ENCODE peak calls at places on chromosomes 7 and 10, in eight cellular contexts. One of them, this sample, is unnamed.

GRCh38 chr7:68176974-68177373 is 1180.3 kb downstream of the TYW1 start:
- DNase-seq in mucosa of descending colon: no peak
- DNase-seq in dorsolateral prefrontal cortex: no peak
- DNase-seq in GM06990: no peak
- DNase-seq in fibroblast of mammary gland: peak
- DNase-seq in bronchial epithelial cell: peak
- DNase-seq in HCT116: peak
- DNase-seq in tibial artery: peak
- DNase-seq in this sample: peak

GRCh38 chr10:521844-522243 is 167.6 kb downstream of the DIP2C start:
- DNase-seq in mucosa of descending colon: no peak
- DNase-seq in dorsolateral prefrontal cortex: no peak
- DNase-seq in GM06990: no peak
- DNase-seq in fibroblast of mammary gland: no peak
- DNase-seq in bronchial epithelial cell: no peak
- DNase-seq in HCT116: no peak
- DNase-seq in tibial artery: no peak
- DNase-seq in this sample: peak

GRCh38 chr7:133253522-133253882 is 624 bp downstream of the EXOC4 start:
- DNase-seq in mucosa of descending colon: no peak
- DNase-seq in dorsolateral prefrontal cortex: no peak
- DNase-seq in GM06990: peak
- DNase-seq in fibroblast of mammary gland: peak
- DNase-seq in bronchial epithelial cell: no peak
- DNase-seq in HCT116: no peak
- DNase-seq in tibial artery: no peak
- DNase-seq in this sample: no peak

GRCh38 chr7:22604246-22604645 is 104.3 kb upstream of the STEAP1B start:
- DNase-seq in mucosa of descending colon: no peak
- DNase-seq in dorsolateral prefrontal cortex: no peak
- DNase-seq in GM06990: no peak
- DNase-seq in fibroblast of mammary gland: peak
- DNase-seq in bronchial epithelial cell: no peak
- DNase-seq in HCT116: no peak
- DNase-seq in tibial artery: no peak
- DNase-seq in this sample: no peak

GRCh38 chr7:20748853-20749252 is 37.8 kb downstream of the SP8 start:
- DNase-seq in mucosa of descending colon: no peak
- DNase-seq in dorsolateral prefrontal cortex: no peak
- DNase-seq in GM06990: no peak
- DNase-seq in fibroblast of mammary gland: no peak
- DNase-seq in bronchial epithelial cell: no peak
- DNase-seq in HCT116: no peak
- DNase-seq in tibial artery: no peak
- DNase-seq in this sample: no peak

GRCh38 chr10:129790710-129791446 is 173.2 kb downstream of the EBF3 start:
- DNase-seq in mucosa of descending colon: no peak
- DNase-seq in dorsolateral prefrontal cortex: no peak
- DNase-seq in GM06990: no peak
- DNase-seq in fibroblast of mammary gland: no peak
- DNase-seq in bronchial epithelial cell: no peak
- DNase-seq in HCT116: no peak
- DNase-seq in tibial artery: peak
- DNase-seq in this sample: no peak

GRCh38 chr7:75575488-75576112 is 83.5 kb downstream of the SPDYE5 start:
- DNase-seq in mucosa of descending colon: no peak
- DNase-seq in dorsolateral prefrontal cortex: no peak
- DNase-seq in GM06990: no peak
- DNase-seq in fibroblast of mammary gland: peak
- DNase-seq in bronchial epithelial cell: no peak
- DNase-seq in HCT116: no peak
- DNase-seq in tibial artery: no peak
- DNase-seq in this sample: no peak

GRCh38 chr10:121732676-121733445 is 134.6 kb upstream of the FGFR2 start:
- DNase-seq in mucosa of descending colon: no peak
- DNase-seq in dorsolateral prefrontal cortex: no peak
- DNase-seq in GM06990: no peak
- DNase-seq in fibroblast of mammary gland: no peak
- DNase-seq in bronchial epithelial cell: no peak
- DNase-seq in HCT116: no peak
- DNase-seq in tibial artery: no peak
- DNase-seq in this sample: no peak

GRCh38 chr7:127886248-127886647 is 145.0 kb downstream of the LRRC4 start:
- DNase-seq in mucosa of descending colon: no peak
- DNase-seq in dorsolateral prefrontal cortex: no peak
- DNase-seq in GM06990: no peak
- DNase-seq in fibroblast of mammary gland: peak
- DNase-seq in bronchial epithelial cell: no peak
- DNase-seq in HCT116: no peak
- DNase-seq in tibial artery: no peak
- DNase-seq in this sample: no peak

GRCh38 chr10:44233561-44234470 is 151.1 kb downstream of the CXCL12 start:
- DNase-seq in mucosa of descending colon: peak
- DNase-seq in dorsolateral prefrontal cortex: no peak
- DNase-seq in GM06990: no peak
- DNase-seq in fibroblast of mammary gland: no peak
- DNase-seq in bronchial epithelial cell: no peak
- DNase-seq in HCT116: no peak
- DNase-seq in tibial artery: no peak
- DNase-seq in this sample: peak
- H3K4me3 ChIP-seq in mucosa of descending colon: no peak
- H3K4me3 ChIP-seq in dorsolateral prefrontal cortex: no peak
- H3K4me3 ChIP-seq in GM06990: no peak
- H3K4me3 ChIP-seq in fibroblast of mammary gland: no peak
- H3K4me3 ChIP-seq in bronchial epithelial cell: no peak
- H3K4me3 ChIP-seq in HCT116: no peak
- H3K4me3 ChIP-seq in tibial artery: no peak
- H3K4me3 ChIP-seq in this sample: no peak

GRCh38 chr10:71221586-71222202 is 9.3 kb downstream of the UNC5B start:
- DNase-seq in mucosa of descending colon: no peak
- DNase-seq in dorsolateral prefrontal cortex: no peak
- DNase-seq in GM06990: no peak
- DNase-seq in fibroblast of mammary gland: peak
- DNase-seq in bronchial epithelial cell: no peak
- DNase-seq in HCT116: no peak
- DNase-seq in tibial artery: no peak
- DNase-seq in this sample: no peak

GRCh38 chr10:71219918-71220688 is 7.7 kb downstream of the UNC5B start:
- DNase-seq in mucosa of descending colon: no peak
- DNase-seq in dorsolateral prefrontal cortex: no peak
- DNase-seq in GM06990: no peak
- DNase-seq in fibroblast of mammary gland: no peak
- DNase-seq in bronchial epithelial cell: no peak
- DNase-seq in HCT116: no peak
- DNase-seq in tibial artery: no peak
- DNase-seq in this sample: no peak

GRCh38 chr10:71223365-71224058 is 11.1 kb downstream of the UNC5B start:
- DNase-seq in mucosa of descending colon: no peak
- DNase-seq in dorsolateral prefrontal cortex: no peak
- DNase-seq in GM06990: no peak
- DNase-seq in fibroblast of mammary gland: no peak
- DNase-seq in bronchial epithelial cell: no peak
- DNase-seq in HCT116: no peak
- DNase-seq in tibial artery: peak
- DNase-seq in this sample: no peak

GRCh38 chr10:71220689-71221540 is 8.5 kb downstream of the UNC5B start:
- DNase-seq in mucosa of descending colon: no peak
- DNase-seq in dorsolateral prefrontal cortex: no peak
- DNase-seq in GM06990: no peak
- DNase-seq in fibroblast of mammary gland: peak
- DNase-seq in bronchial epithelial cell: no peak
- DNase-seq in HCT116: no peak
- DNase-seq in tibial artery: no peak
- DNase-seq in this sample: peak

DNA sequence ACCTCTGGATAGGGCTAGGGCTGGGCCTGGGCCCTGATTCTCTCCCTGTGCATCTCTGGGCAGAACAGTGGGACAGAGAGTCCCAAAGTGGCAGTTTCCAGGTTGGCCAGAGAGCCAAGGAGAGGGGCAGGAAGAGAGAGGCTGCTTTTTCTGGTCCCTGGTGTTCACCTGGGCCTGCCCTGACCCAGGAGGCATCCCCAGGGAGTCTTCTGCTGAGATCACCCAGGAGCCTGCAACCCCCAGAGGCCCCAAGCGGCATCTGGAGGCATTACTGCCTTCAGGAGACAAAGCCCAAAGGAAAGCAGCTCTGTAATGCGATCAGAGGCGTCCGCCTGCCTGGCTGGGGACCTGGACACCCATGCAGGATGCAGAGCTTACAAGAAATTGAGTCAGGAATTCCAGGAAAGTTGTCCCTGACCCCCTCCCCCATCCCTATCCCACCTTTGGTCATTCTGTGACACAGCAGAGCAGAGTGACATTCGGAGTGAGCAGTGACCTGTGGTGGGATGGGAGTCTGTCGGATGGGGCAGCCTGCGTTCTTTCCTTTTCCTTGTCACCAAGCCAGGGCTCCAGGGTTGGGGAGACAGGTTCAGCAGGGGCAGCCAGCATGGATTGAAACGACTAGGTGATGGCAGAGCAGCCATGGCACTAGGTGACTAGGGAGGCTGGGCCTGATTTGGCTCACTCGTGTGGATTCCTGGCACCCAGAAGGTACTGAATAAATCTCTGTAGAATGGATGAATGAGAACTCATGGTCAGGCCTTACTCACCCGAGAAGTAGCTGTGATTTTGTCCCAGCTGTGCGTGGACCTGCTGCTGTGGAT is 10.4 kb downstream of the UNC5B start:
- DNase-seq in mucosa of descending colon: no peak
- DNase-seq in dorsolateral prefrontal cortex: no peak
- DNase-seq in GM06990: no peak
- DNase-seq in fibroblast of mammary gland: peak
- DNase-seq in bronchial epithelial cell: peak
- DNase-seq in HCT116: no peak
- DNase-seq in tibial artery: peak
- DNase-seq in this sample: no peak
- TF ChIP-seq CTCF in mucosa of descending colon: no peak
- TF ChIP-seq CTCF in dorsolateral prefrontal cortex: no peak
- TF ChIP-seq CTCF in GM06990: no peak
- TF ChIP-seq CTCF in fibroblast of mammary gland: no peak
- TF ChIP-seq CTCF in bronchial epithelial cell: no peak
- TF ChIP-seq CTCF in HCT116: no peak
- TF ChIP-seq CTCF in tibial artery: no peak
- TF ChIP-seq CTCF in this sample: no peak

GRCh38 chr7:2687338-2687869 is 598 bp upstream of the AMZ1 start:
- DNase-seq in mucosa of descending colon: no peak
- DNase-seq in dorsolateral prefrontal cortex: no peak
- DNase-seq in GM06990: no peak
- DNase-seq in fibroblast of mammary gland: peak
- DNase-seq in bronchial epithelial cell: no peak
- DNase-seq in HCT116: no peak
- DNase-seq in tibial artery: no peak
- DNase-seq in this sample: no peak
- H3K4me3 ChIP-seq in mucosa of descending colon: no peak
- H3K4me3 ChIP-seq in dorsolateral prefrontal cortex: peak
- H3K4me3 ChIP-seq in GM06990: no peak
- H3K4me3 ChIP-seq in fibroblast of mammary gland: no peak
- H3K4me3 ChIP-seq in bronchial epithelial cell: no peak
- H3K4me3 ChIP-seq in HCT116: no peak
- H3K4me3 ChIP-seq in tibial artery: peak
- H3K4me3 ChIP-seq in this sample: no peak

GRCh38 chr10:130935051-130935450 is 376.5 kb downstream of the TCERG1L start:
- DNase-seq in mucosa of descending colon: no peak
- DNase-seq in dorsolateral prefrontal cortex: no peak
- DNase-seq in GM06990: no peak
- DNase-seq in fibroblast of mammary gland: no peak
- DNase-seq in bronchial epithelial cell: no peak
- DNase-seq in HCT116: no peak
- DNase-seq in tibial artery: no peak
- DNase-seq in this sample: no peak
- TF ChIP-seq CTCF in mucosa of descending colon: no peak
- TF ChIP-seq CTCF in dorsolateral prefrontal cortex: no peak
- TF ChIP-seq CTCF in GM06990: no peak
- TF ChIP-seq CTCF in fibroblast of mammary gland: no peak
- TF ChIP-seq CTCF in bronchial epithelial cell: no peak
- TF ChIP-seq CTCF in HCT116: no peak
- TF ChIP-seq CTCF in tibial artery: no peak
- TF ChIP-seq CTCF in this sample: no peak

GRCh38 chr7:129067943-129068548 is 13.1 kb upstream of the TNPO3 start:
- DNase-seq in mucosa of descending colon: no peak
- DNase-seq in dorsolateral prefrontal cortex: no peak
- DNase-seq in GM06990: no peak
- DNase-seq in fibroblast of mammary gland: no peak
- DNase-seq in bronchial epithelial cell: no peak
- DNase-seq in HCT116: no peak
- DNase-seq in tibial artery: no peak
- DNase-seq in this sample: no peak

GRCh38 chr7:129069021-129069420 is 14.1 kb upstream of the TNPO3 start:
- DNase-seq in mucosa of descending colon: no peak
- DNase-seq in dorsolateral prefrontal cortex: no peak
- DNase-seq in GM06990: no peak
- DNase-seq in fibroblast of mammary gland: no peak
- DNase-seq in bronchial epithelial cell: no peak
- DNase-seq in HCT116: no peak
- DNase-seq in tibial artery: no peak
- DNase-seq in this sample: no peak

GRCh38 chr7:129066290-129067131 is 11.6 kb upstream of the TNPO3 start:
- DNase-seq in mucosa of descending colon: no peak
- DNase-seq in dorsolateral prefrontal cortex: no peak
- DNase-seq in GM06990: no peak
- DNase-seq in fibroblast of mammary gland: peak
- DNase-seq in bronchial epithelial cell: peak
- DNase-seq in HCT116: no peak
- DNase-seq in tibial artery: no peak
- DNase-seq in this sample: no peak
- H3K4me3 ChIP-seq in mucosa of descending colon: no peak
- H3K4me3 ChIP-seq in dorsolateral prefrontal cortex: no peak
- H3K4me3 ChIP-seq in GM06990: no peak
- H3K4me3 ChIP-seq in fibroblast of mammary gland: no peak
- H3K4me3 ChIP-seq in bronchial epithelial cell: no peak
- H3K4me3 ChIP-seq in HCT116: no peak
- H3K4me3 ChIP-seq in tibial artery: no peak
- H3K4me3 ChIP-seq in this sample: no peak